ENCODE peak calls at places on chromosomes 11 and 22, in eight cellular contexts. D is heart left ventricle, N is A549, T is lower leg skin, Q is adrenal gland, S is H54, F is endothelial cell of umbilical vein, W is uterus. K is an unnamed sample.

GRCh38 chr22:37162221-37163095 is 12.7 kb upstream of the IL2RB start:
- DNase-seq in D (no peak), N (no peak), T (no peak), Q (no peak), S (no peak), F (no peak), W (no peak), K (no peak)

GRCh38 chr11:129346916-129347315 is 28.7 kb upstream of the BARX2 start:
- DNase-seq in D (no peak), N (no peak), T (no peak), Q (no peak), S (no peak), F (no peak), W (no peak), K (no peak)

GRCh38 chr11:134488913-134489312 is 76.9 kb upstream of the B3GAT1 start:
- DNase-seq in D (no peak), N (no peak), T (peak), Q (no peak), S (no peak), F (no peak), W (no peak), K (no peak)

GRCh38 chr22:25213221-25213620 is 6.2 kb upstream of the CRYBB2 start:
- DNase-seq in D (no peak), N (no peak), T (no peak), Q (no peak), S (no peak), F (no peak), W (no peak), K (no peak)

GRCh38 chr11:36775157-36775556 is 177.1 kb upstream of the RAG2 start:
- DNase-seq in D (no peak), N (no peak), T (no peak), Q (no peak), S (no peak), F (no peak), W (no peak), K (no peak)

GRCh38 chr22:41619979-41620645 is 731 bp downstream of the DESI1 start:
- DNase-seq in D (peak), N (no peak), T (peak), Q (peak), S (no peak), F (no peak), W (peak), K (peak)

GRCh38 chr11:35711173-35711910 is 48.8 kb downstream of the TRIM44 start:
- DNase-seq in D (no peak), N (no peak), T (no peak), Q (no peak), S (no peak), F (no peak), W (no peak), K (no peak)

GRCh38 chr22:31828739-31829138 is 74.9 kb downstream of the DEPDC5 start:
- DNase-seq in D (no peak), N (no peak), T (no peak), Q (no peak), S (no peak), F (no peak), W (no peak), K (no peak)

GRCh38 chr22:29626497-29627195 is 23.2 kb downstream of the NF2 start:
- DNase-seq in D (no peak), N (no peak), T (no peak), Q (no peak), S (no peak), F (no peak), W (no peak), K (no peak)

GRCh38 chr11:118113031-118113430 is 26.3 kb upstream of the SMIM35 start:
- DNase-seq in D (no peak), N (no peak), T (no peak), Q (no peak), S (no peak), F (no peak), W (no peak), K (no peak)

GRCh38 chr22:38490915-38491314 is 15.2 kb downstream of the DDX17 start:
- DNase-seq in D (peak), N (no peak), T (no peak), Q (peak), S (no peak), F (peak), W (peak), K (peak)

GRCh38 chr22:39482768-39483167 is 19.3 kb upstream of the MIEF1 start:
- DNase-seq in D (no peak), N (no peak), T (no peak), Q (no peak), S (peak), F (peak), W (no peak), K (no peak)

DNA sequence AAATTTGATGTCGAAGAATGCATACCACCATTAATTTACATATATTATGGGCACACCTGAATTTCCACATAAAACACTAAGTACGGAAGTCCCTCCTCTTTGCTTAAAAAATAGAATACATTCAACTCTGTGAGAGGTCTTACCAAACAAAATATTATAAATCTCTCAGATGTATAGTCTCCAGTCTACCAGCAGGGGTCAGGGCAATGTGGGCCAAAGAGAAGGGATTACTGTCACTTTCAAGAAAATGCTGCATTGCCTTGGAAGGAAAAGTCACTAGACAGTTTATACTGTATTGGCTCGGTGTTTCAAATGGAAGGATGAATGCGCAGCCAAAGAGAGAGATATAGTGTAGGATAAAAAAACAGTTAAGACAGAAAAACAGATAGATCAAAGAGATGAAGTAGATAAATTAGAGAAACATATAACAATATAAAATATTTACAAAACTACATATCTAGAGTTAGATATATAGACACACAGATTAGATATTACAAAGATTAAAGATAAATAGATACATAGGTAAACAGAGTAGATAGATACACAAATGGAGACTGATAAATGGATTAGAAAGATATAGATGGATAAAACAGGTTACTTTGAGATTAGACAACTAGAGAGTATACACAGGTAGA is 20.9 kb downstream of the SERGEF start:
- DNase-seq in D (no peak), N (peak), T (no peak), Q (peak), S (no peak), F (peak), W (no peak), K (peak)
- TF ChIP-seq POLR2A in D (no peak), N (no peak), T (no peak), Q (no peak), S (no peak), F (no peak), W (no peak), K (no peak)

GRCh38 chr22:46686221-46686872 is 51.7 kb downstream of the CERK start:
- DNase-seq in D (peak), N (no peak), T (no peak), Q (peak), S (no peak), F (peak), W (no peak), K (no peak)
- TF ChIP-seq POLR2A in D (no peak), N (no peak), T (no peak), Q (no peak), S (no peak), F (no peak), W (no peak), K (no peak)

GRCh38 chr11:121544956-121545355 is 92.2 kb upstream of the SORL1-AS1 start:
- DNase-seq in D (no peak), N (no peak), T (no peak), Q (no peak), S (no peak), F (no peak), W (no peak), K (no peak)
- TF ChIP-seq POLR2A in D (no peak), N (no peak), T (no peak), Q (no peak), S (no peak), F (no peak), W (no peak), K (no peak)

GRCh38 chr11:73047773-73048371 is 94.2 kb downstream of the FCHSD2 start:
- DNase-seq in D (no peak), N (no peak), T (no peak), Q (no peak), S (no peak), F (peak), W (no peak), K (no peak)
- TF ChIP-seq POLR2A in D (no peak), N (no peak), T (no peak), Q (no peak), S (no peak), F (no peak), W (no peak), K (no peak)

GRCh38 chr11:65432686-65433582 is 10.3 kb downstream of the NEAT1 start:
- DNase-seq in D (no peak), N (no peak), T (no peak), Q (no peak), S (no peak), F (peak), W (peak), K (peak)

GRCh38 chr11:65429724-65430405 is 7.3 kb downstream of the NEAT1 start:
- DNase-seq in D (peak), N (no peak), T (peak), Q (peak), S (no peak), F (peak), W (peak), K (peak)

GRCh38 chr11:65430406-65431217 is 8.0 kb downstream of the NEAT1 start:
- DNase-seq in D (no peak), N (no peak), T (peak), Q (peak), S (no peak), F (peak), W (peak), K (no peak)

GRCh38 chr11:65432133-65432650 is 9.6 kb downstream of the NEAT1 start:
- DNase-seq in D (no peak), N (no peak), T (no peak), Q (no peak), S (no peak), F (peak), W (no peak), K (no peak)

DNA sequence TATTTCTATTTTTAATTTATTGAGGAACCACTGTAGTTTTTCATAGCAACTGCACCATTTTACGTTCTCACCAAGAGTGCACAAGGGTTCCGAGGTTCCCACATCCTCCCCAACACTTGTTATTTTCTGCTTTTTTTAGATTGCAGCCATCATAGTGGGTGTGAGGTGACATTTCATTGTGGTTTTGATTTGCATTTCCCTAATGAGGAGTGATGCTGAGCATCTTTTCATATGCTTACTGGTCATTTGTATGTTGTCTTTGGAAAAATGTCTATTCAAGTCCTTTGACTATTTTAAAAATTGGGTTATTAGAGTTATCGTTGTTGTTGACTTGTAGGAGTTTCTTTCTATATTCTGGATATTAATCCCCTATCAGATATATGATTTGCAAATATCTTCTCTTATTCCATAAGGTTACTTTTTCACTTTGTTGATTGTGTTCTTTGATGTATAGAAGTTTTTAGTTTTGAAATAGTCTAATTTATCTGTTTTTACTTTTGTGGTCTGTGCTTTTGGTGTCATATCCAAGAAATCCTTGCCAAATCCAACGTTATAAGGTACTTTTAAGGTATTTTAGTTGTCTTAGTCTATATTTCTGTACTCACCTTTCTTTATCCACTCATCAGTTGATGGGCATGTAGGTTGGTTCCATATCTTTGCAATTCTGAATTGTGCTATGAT is 9.0 kb downstream of the NEAT1 start:
- DNase-seq in D (no peak), N (no peak), T (peak), Q (peak), S (no peak), F (peak), W (no peak), K (no peak)
- TF ChIP-seq POLR2A in D (peak), N (no peak), T (no peak), Q (peak), S (no peak), F (no peak), W (no peak), K (peak)

DNA sequence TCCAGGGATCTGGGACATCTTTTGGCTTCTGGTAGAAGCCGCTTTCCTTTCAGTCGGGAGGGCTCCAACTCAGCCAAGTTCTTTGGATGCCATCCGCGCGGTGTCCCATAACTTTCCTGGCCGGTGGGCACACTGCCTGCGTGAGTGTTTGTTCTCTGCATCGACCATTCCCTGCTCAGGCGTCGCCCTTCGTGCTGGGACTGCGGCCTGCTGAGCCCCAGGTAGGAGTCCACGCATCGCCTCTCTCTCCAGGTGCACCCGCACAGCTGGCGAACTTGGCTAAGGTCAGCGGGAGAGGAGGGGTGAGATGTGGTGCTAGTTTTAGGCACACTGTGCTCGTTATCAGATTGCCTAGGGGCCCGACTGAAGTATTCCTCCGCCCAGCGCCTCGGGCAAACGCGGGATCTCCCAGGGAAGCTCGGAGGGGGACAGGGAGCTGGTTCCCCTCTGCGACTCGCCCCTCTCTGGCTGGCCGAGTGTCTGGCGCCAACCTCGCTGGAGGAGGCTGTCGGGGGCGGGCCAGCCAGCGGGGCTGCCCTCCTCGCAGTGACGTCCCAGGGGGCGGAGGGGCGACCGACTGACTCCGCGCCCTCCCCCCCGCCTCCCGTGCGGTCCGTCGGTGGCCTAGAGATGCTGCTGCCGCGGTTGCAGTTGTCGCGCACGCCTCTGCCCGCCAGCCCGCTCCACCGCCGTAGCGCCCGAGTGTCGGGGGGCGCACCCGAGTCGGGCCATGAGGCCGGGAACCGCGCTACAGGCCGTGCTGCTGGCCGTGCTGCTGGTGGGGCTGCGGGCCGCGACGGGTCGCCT is at the start of gene LAYN:
- DNase-seq in D (peak), N (no peak), T (peak), Q (no peak), S (peak), F (no peak), W (peak), K (peak)
- TF ChIP-seq POLR2A in D (peak), N (no peak), T (no peak), Q (peak), S (peak), F (no peak), W (peak), K (no peak)

GRCh38 chr22:18023509-18024275 is 669 bp downstream of the MICAL3 start:
- DNase-seq in D (peak), N (peak), T (peak), Q (peak), S (peak), F (peak), W (peak), K (peak)
- TF ChIP-seq POLR2A in D (no peak), N (peak), T (no peak), Q (no peak), S (peak), F (no peak), W (peak), K (no peak)

GRCh38 chr11:7512525-7513209 is 1.1 kb upstream of the PPFIBP2 start:
- DNase-seq in D (peak), N (no peak), T (peak), Q (peak), S (no peak), F (peak), W (peak), K (no peak)
- TF ChIP-seq POLR2A in D (peak), N (no peak), T (no peak), Q (no peak), S (no peak), F (no peak), W (no peak), K (no peak)

GRCh38 chr11:65066315-65066714 is 8.0 kb upstream of the NAALADL1 start:
- DNase-seq in D (no peak), N (no peak), T (no peak), Q (no peak), S (no peak), F (no peak), W (no peak), K (no peak)
- TF ChIP-seq POLR2A in D (no peak), N (no peak), T (no peak), Q (no peak), S (no peak), F (no peak), W (no peak), K (no peak)